ENCODE peak calls at places on chromosomes 5 and 9, in five cellular contexts. W is fibroblast of lung, X is HCT116, G is mammary epithelial cell, F is astrocyte. T is an unnamed sample.

GRCh38 chr9:137302176-137303030 is at the start of gene NRARP:
- DNase-seq in X (peak), F (peak), W (peak), G (peak), T (peak)

GRCh38 chr9:135670721-135671590 is 7.8 kb downstream of the LCN9 start:
- DNase-seq in W (no peak), G (no peak), F (no peak), X (no peak), T (no peak)

GRCh38 chr5:38193015-38193581 is 65.3 kb upstream of the EGFLAM start:
- DNase-seq in W (peak), G (peak), X (peak), F (peak), T (peak)

GRCh38 chr5:172725785-172726184 is 45.2 kb downstream of the DUSP1 start:
- DNase-seq in F (no peak), G (no peak), X (no peak), W (no peak), T (no peak)

GRCh38 chr9:126935630-126936029 is 21.0 kb downstream of the RALGPS1 start:
- DNase-seq in F (no peak), G (no peak), X (no peak), W (peak), T (peak)

GRCh38 chr5:160174780-160175437 is 54.4 kb upstream of the FABP6 start:
- DNase-seq in W (peak), G (no peak), X (no peak), F (no peak), T (no peak)

GRCh38 chr9:19922476-19923118 is 133.8 kb upstream of the SLC24A2 start:
- DNase-seq in F (peak), W (peak), X (peak), G (peak), T (peak)

GRCh38 chr9:105405514-105406131 is 42.2 kb upstream of the FSD1L start:
- DNase-seq in F (peak), W (peak), X (no peak), G (peak), T (peak)

GRCh38 chr9:99433555-99433954 is 211.5 kb downstream of the SEC61B start:
- DNase-seq in F (peak), G (peak), X (peak), W (peak), T (peak)

GRCh38 chr9:89802809-89803355 is 198.1 kb downstream of the GADD45G start:
- DNase-seq in F (no peak), G (no peak), W (peak), X (peak), T (no peak)

GRCh38 chr9:135095470-135096407 is 8.3 kb downstream of the OLFM1 start:
- DNase-seq in W (no peak), G (no peak), F (no peak), X (no peak), T (no peak)

GRCh38 chr5:88396635-88397285 is 128.1 kb upstream of the TMEM161B start:
- DNase-seq in F (no peak), X (no peak), G (no peak), W (no peak), T (no peak)

GRCh38 chr9:128393171-128393761 is 22.1 kb downstream of the URM1 start:
- DNase-seq in W (no peak), X (no peak), G (no peak), F (no peak), T (no peak)

GRCh38 chr5:96733771-96734498 is 71.8 kb downstream of the CAST start:
- DNase-seq in X (peak), F (no peak), W (peak), G (peak), T (peak)

GRCh38 chr5:114419941-114420340 is 58.1 kb downstream of the KCNN2 start:
- DNase-seq in F (no peak), W (peak), G (no peak), X (no peak), T (peak)

GRCh38 chr9:106929471-106930198 is 66.7 kb downstream of the ZNF462 start:
- DNase-seq in G (no peak), X (no peak), F (peak), W (peak), T (no peak)

GRCh38 chr5:35393901-35394300 is 163.6 kb upstream of the PRLR start:
- DNase-seq in F (no peak), W (no peak), X (no peak), G (no peak), T (no peak)

GRCh38 chr5:71475788-71476384 is 20.4 kb downstream of the BDP1 start:
- DNase-seq in F (peak), X (no peak), G (peak), W (peak), T (peak)

GRCh38 chr9:137069508-137070071 is 767 bp downstream of the SAPCD2 start:
- DNase-seq in W (no peak), G (no peak), F (no peak), X (no peak), T (no peak)

GRCh38 chr5:85576666-85577065 is 1041.1 kb upstream of the COX7C start:
- DNase-seq in F (no peak), X (no peak), G (no peak), W (no peak), T (no peak)

GRCh38 chr9:87069690-87070089 is 122.4 kb upstream of the GAS1 start:
- DNase-seq in X (no peak), W (no peak), G (no peak), F (no peak), T (peak)

GRCh38 chr9:70352802-70353201 is 61.7 kb downstream of the KLF9 start:
- DNase-seq in F (no peak), G (no peak), W (no peak), X (no peak), T (peak)

GRCh38 chr9:111974092-111974681 is 77.6 kb downstream of the UGCG start:
- DNase-seq in F (peak), W (peak), X (no peak), G (no peak), T (peak)

GRCh38 chr9:89046832-89047231 is 55.6 kb downstream of the S1PR3 start:
- DNase-seq in G (no peak), X (no peak), W (peak), F (peak), T (peak)

GRCh38 chr5:154606246-154606645 is 128.2 kb upstream of the HAND1 start:
- DNase-seq in G (no peak), W (no peak), X (no peak), F (no peak), T (no peak)

GRCh38 chr5:151110992-151111391 is 30.2 kb upstream of the TNIP1 start:
- DNase-seq in F (no peak), W (no peak), G (no peak), X (no peak), T (no peak)

GRCh38 chr5:159061186-159061796 is 38.4 kb downstream of the EBF1 start:
- DNase-seq in W (peak), G (no peak), F (peak), X (no peak), T (peak)

GRCh38 chr9:111108946-111109345 is 70.7 kb upstream of the LPAR1 start:
- DNase-seq in X (no peak), G (peak), W (peak), F (peak), T (peak)

GRCh38 chr5:2193142-2193922 is 310.6 kb upstream of the IRX4 start:
- DNase-seq in G (no peak), F (no peak), X (no peak), W (no peak), T (no peak)

GRCh38 chr5:142644640-142645361 is 41.1 kb downstream of the FGF1 start:
- DNase-seq in X (peak), W (peak), G (peak), F (peak), T (peak)

GRCh38 chr5:139760066-139761056 is 35.2 kb upstream of the PSD2 start:
- DNase-seq in W (peak), X (no peak), F (peak), G (no peak), T (peak)

GRCh38 chr9:23824241-23825142 is 1.5 kb downstream of the ELAVL2 start:
- DNase-seq in X (no peak), G (peak), W (peak), F (peak), T (peak)

GRCh38 chr9:33220681-33221567 is 19.0 kb upstream of the SPINK4 start:
- DNase-seq in G (no peak), X (no peak), W (no peak), F (no peak), T (no peak)

GRCh38 chr9:108837530-108837929 is 18.3 kb downstream of the ACTL7B start:
- DNase-seq in X (no peak), G (peak), W (no peak), F (no peak), T (no peak)

GRCh38 chr9:88535226-88535931 is 401 bp downstream of the NXNL2 start:
- DNase-seq in F (no peak), X (no peak), G (no peak), W (peak), T (no peak)

GRCh38 chr5:123705741-123706140 is 193.8 kb downstream of the CSNK1G3 start:
- DNase-seq in W (peak), G (peak), X (no peak), F (peak), T (peak)

GRCh38 chr9:85872444-85872843 is 68.5 kb upstream of the NAA35 start:
- DNase-seq in F (no peak), W (no peak), X (no peak), G (no peak), T (peak)

GRCh38 chr9:86768020-86768419 is 179.3 kb downstream of the GAS1 start:
- DNase-seq in F (no peak), G (no peak), W (no peak), X (no peak), T (no peak)

GRCh38 chr9:7316967-7317366 is 482.6 kb downstream of the DMAC1 start:
- DNase-seq in F (no peak), X (no peak), G (no peak), W (no peak), T (peak)
- H2AFZ ChIP-seq in F (no peak), X (no peak), G (no peak), W (no peak), T (peak)

GRCh38 chr5:66343370-66344071 is 199.4 kb downstream of the SREK1 start:
- DNase-seq in F (no peak), X (no peak), W (no peak), G (no peak), T (no peak)

GRCh38 chr5:66342316-66342715 is 198.2 kb downstream of the SREK1 start:
- DNase-seq in X (no peak), W (no peak), G (no peak), F (no peak), T (no peak)

GRCh38 chr5:66339896-66340295 is 195.8 kb downstream of the SREK1 start:
- DNase-seq in F (no peak), W (no peak), G (no peak), X (no peak), T (peak)

GRCh38 chr5:66333192-66333591 is 189.1 kb downstream of the SREK1 start:
- DNase-seq in X (no peak), W (no peak), G (no peak), F (no peak), T (no peak)

DNA sequence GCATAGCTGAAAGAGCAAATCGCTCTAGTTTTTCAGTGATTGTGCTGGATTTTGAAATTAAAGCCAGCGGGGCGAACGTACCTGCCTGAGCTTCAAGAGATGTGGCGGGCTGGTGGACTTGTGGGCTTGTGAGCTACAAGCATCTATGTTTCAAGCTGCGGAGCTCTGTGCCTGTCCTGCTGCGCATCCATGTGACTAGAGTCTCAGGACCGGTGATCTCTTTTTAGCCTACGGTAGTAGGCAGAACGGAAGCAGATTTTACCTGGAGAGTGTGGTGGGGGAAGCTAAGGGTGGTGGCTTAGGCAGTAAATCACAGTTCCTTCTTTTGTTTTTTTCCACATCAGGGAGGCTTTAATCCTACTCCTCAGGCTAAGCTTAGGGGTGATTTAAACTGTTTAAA is 193.7 kb downstream of the SREK1 start:
- DNase-seq in X (no peak), G (no peak), F (no peak), W (no peak), T (no peak)
- H2AFZ ChIP-seq in X (no peak), G (no peak), F (no peak), W (no peak), T (no peak)

DNA sequence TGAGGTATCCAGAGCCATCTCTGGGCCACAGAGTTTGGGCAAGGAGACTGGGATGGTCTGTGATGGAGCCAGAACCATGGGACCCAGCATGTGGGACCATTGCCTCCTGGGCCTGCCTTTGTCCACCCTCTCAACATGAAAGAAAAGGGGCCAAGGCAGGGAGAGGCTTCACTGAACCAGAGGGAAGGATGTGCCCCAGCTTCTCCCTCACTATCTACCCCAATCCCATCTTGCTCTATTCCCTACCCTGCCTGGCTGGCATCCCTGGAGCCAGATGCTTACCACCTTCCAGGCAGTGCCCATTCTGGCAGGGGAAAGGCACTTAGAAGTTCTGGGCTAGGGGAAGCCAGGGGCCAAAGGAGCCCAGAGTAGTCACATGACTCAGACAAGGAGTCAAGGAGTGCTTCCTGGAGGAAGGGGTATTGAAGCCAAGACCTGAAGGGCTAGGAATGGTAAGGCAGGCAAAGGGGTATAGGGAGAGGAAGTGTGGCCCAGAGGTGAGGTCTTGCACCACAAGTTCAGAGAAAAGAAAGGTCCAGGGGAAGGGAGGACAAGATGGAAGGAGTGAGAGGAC is 9.8 kb downstream of the PDLIM4 start:
- DNase-seq in X (no peak), G (no peak), F (no peak), W (no peak), T (no peak)
- H2AFZ ChIP-seq in X (no peak), G (no peak), F (no peak), W (no peak), T (no peak)

DNA sequence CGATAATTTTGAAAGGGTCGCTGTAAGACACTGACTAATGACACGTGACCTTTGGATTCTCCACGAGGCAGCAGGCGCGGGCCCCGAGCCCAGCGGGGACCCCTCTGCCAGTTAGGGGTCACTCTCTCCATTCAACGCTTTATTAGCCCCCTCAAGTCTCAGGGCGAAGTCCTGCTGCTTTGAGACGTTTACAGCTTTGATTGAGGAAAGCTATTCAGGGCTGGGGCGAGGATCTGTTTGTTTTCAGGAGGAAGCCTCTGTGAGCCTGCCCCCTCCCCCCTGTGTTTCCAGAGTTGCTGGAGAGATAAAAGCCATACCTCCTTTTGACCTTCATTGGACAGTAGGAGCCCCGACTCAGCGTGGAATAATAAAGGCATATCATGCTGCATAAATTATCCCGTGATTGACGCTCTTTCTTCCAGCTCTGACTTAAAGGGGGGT is 31.4 kb upstream of the MSX2 start:
- DNase-seq in X (no peak), G (no peak), W (no peak), F (no peak), T (no peak)
- H2AFZ ChIP-seq in X (no peak), G (no peak), W (no peak), F (no peak), T (peak)

DNA sequence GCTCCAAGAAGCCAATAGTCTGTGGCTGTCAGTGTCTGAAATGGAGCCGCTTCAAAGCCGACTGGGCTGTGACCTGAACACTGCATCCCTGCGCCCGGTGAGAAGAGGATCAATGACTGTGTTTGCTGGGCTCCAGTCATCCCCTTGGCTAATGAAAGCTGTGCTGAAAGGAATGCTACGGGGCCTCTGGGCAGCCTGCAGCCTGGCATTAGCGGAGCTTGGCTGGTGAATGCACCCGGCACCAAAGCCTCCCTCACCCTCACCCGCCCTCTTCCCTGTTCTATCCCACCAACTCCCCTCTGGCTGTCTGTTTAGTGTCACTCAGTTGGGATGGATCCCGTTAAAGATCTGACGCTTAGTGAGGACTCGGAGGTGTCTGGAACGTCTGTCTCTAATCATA is 355.3 kb downstream of the BNC2 start:
- DNase-seq in G (no peak), W (peak), X (no peak), F (no peak), T (peak)
- H2AFZ ChIP-seq in G (no peak), W (no peak), X (no peak), F (no peak), T (peak)

DNA sequence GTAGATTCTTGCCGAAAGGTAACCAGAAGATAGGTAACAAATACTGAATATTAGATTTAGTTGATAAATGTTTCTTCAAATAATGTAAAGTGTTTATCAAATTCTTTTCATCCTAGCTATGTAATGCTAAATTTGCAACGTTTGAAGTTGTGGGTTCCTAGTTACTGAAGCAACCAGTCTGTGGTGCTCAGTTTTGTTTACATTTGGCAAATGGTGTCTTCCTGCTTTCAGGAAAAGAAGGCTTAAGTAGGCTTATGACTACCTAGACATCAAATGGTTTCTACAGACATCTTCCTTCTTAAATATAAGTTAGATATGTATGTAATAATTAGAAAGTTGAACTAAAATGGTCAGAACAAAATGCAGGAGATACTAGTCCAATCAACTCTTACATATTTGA is 125.8 kb upstream of the ITGA1 start:
- DNase-seq in W (no peak), F (no peak), X (no peak), G (no peak), T (no peak)
- H2AFZ ChIP-seq in W (no peak), F (no peak), X (no peak), G (no peak), T (no peak)

GRCh38 chr5:171310816-171311697 is 2.0 kb downstream of the TLX3 start:
- DNase-seq in G (peak), F (no peak), W (no peak), X (no peak), T (peak)

GRCh38 chr5:171309276-171309525 is 153 bp downstream of the TLX3 start:
- DNase-seq in G (no peak), F (no peak), W (no peak), X (no peak), T (no peak)

GRCh38 chr5:171309526-171310333 is 682 bp downstream of the TLX3 start:
- DNase-seq in F (no peak), W (no peak), G (no peak), X (peak), T (no peak)

GRCh38 chr5:171311698-171312083 is 2.6 kb downstream of the TLX3 start:
- DNase-seq in X (no peak), F (no peak), W (no peak), G (no peak), T (no peak)

GRCh38 chr5:171310334-171310815 is 1.3 kb downstream of the TLX3 start:
- DNase-seq in G (no peak), F (no peak), X (no peak), W (no peak), T (no peak)
- H2AFZ ChIP-seq in G (no peak), F (no peak), X (no peak), W (no peak), T (no peak)